ENCODE peak calls at places on chromosomes 6 and 20, in four cellular contexts. F, W, Q and Z are unnamed samples.

GRCh38 chr6:143060806-143061596 is at the start of gene AIG1:
- DNase-seq in F (peak), W (peak), Q (peak), Z (peak)

GRCh38 chr6:24919404-24919892 is 16.3 kb downstream of the RIPOR2 start:
- DNase-seq in F (no peak), W (no peak), Q (no peak), Z (no peak)

GRCh38 chr6:388202-388903 is 3.2 kb upstream of the IRF4 start:
- DNase-seq in F (no peak), W (no peak), Q (no peak), Z (no peak)

GRCh38 chr20:14561733-14562132 is 224.3 kb upstream of the FLRT3 start:
- DNase-seq in F (no peak), W (no peak), Q (no peak), Z (peak)

GRCh38 chr6:14888575-14889000 is 357.3 kb upstream of the JARID2 start:
- DNase-seq in F (no peak), W (no peak), Q (no peak), Z (no peak)

GRCh38 chr20:47355489-47356219 is 845 bp downstream of the ZMYND8 start:
- DNase-seq in F (no peak), W (no peak), Q (no peak), Z (no peak)

GRCh38 chr20:14055127-14055742 is 59.9 kb downstream of the MACROD2 start:
- DNase-seq in F (peak), W (peak), Q (no peak), Z (peak)

GRCh38 chr6:39961178-39961577 is 26.9 kb upstream of the MOCS1 start:
- DNase-seq in F (peak), W (no peak), Q (no peak), Z (no peak)

GRCh38 chr6:163179061-163179460 is 235.5 kb upstream of the QKI start:
- DNase-seq in F (no peak), W (no peak), Q (no peak), Z (no peak)
- H3K27ac ChIP-seq in F (no peak), W (no peak), Q (no peak), Z (no peak)

GRCh38 chr6:31734703-31735500 is 1.4 kb downstream of the CLIC1 start:
- DNase-seq in F (peak), W (peak), Q (no peak), Z (no peak)
- H3K27ac ChIP-seq in F (peak), W (peak), Q (peak), Z (peak)

GRCh38 chr6:37690964-37691735 is 6.5 kb downstream of the MDGA1 start:
- DNase-seq in F (no peak), W (no peak), Q (no peak), Z (no peak)

GRCh38 chr6:37693079-37693478 is 4.6 kb downstream of the MDGA1 start:
- DNase-seq in F (no peak), W (no peak), Q (no peak), Z (no peak)

GRCh38 chr6:37694259-37694658 is 3.4 kb downstream of the MDGA1 start:
- DNase-seq in F (no peak), W (no peak), Q (no peak), Z (no peak)

GRCh38 chr6:37693546-37694250 is 4.0 kb downstream of the MDGA1 start:
- DNase-seq in F (no peak), W (no peak), Q (no peak), Z (no peak)

DNA sequence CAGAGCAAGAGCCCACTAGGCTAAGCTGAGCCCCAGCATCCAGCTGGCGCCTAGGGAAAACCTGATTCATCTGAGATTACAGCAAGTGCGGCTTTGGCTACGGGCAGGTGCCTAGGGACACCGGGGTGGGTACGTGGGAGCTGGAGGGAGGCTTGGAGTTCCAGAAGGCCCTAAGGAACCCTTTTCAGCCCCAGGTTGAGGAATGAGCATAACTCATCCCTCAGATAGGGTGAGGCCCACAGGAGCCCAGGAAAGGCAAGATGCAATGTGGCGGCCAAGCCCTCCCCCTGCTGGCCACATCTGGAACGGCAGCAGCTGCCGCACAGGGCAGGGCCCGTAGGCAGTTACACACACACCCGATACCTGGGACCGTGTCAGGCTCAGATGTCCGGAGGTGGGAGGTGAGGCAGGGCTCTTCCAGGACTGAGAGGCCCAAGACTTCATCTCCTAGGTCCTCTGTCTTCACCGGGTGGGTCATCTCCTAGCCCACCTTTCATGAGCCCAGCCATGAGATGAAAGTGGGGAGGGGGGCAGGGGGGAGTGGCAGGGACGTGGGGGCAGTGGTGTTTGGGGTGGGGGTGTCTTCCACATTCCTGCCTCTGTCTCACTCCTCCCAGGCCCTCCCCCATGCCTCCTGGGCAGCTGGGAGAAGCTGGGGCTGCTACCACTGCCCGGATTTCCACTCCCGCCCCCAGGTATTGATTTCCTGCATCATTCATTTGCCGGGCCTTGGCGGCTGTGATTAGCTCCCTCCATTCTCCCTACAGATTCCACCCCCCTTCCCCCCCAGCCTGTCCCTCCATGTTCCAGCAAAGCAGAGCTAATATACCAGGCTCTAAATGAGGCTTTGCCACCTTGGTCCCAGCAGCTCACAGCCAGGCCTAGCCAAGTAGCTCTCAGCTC is 5.5 kb downstream of the MDGA1 start:
- DNase-seq in F (peak), W (peak), Q (peak), Z (no peak)
- H3K27ac ChIP-seq in F (no peak), W (no peak), Q (no peak), Z (peak)

DNA sequence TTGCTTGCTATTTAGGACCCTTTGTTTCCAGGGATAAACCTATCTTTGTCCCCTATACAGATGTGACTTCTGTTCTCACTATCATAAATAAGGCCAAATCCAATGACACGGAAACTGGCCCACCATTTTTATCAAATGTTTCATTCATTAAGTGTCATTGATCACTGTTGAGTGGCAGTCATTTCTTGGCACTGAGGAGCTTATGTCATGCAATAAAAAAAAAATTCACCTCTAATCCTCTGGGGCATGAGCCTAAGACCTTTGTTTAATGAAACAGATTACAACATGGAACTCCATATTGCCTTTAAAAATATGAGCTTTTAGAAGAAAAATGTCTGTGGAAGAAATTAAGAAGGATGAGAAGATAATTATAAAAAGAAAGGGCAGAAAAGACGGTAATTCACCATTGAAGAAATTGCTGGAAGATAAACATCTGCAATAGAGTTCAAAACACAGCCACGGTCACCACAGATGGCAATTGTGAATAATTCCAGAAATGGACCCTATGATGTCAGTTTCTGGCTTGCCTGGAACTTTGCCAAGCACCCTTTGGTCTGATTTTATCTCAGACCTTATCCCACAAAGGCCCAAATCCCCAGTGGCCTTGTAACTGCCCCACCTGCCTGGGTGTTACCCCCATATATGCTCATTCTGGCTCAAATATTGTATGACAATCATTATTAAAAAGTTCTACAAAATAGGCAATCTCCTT is 91.1 kb downstream of the DST start:
- DNase-seq in F (no peak), W (peak), Q (no peak), Z (no peak)
- H3K27ac ChIP-seq in F (no peak), W (no peak), Q (no peak), Z (no peak)

GRCh38 chr20:53725575-53725970 is 131.9 kb upstream of the ZNF217 start:
- DNase-seq in F (no peak), W (no peak), Q (no peak), Z (no peak)
- H3K27ac ChIP-seq in F (no peak), W (no peak), Q (no peak), Z (no peak)

GRCh38 chr6:93318127-93318526 is 101.2 kb downstream of the EPHA7 start:
- DNase-seq in F (no peak), W (no peak), Q (no peak), Z (no peak)
- H3K27ac ChIP-seq in F (no peak), W (no peak), Q (no peak), Z (no peak)